ENCODE peak calls at places on chromosome 20, in four cellular contexts. G, F, Y and H are unnamed samples.

GRCh38 chr20:371755-372542 is 8.6 kb upstream of the TRIB3 start:
- DNase-seq in G (peak; percentile 90), F (peak; percentile 92), Y (no peak), H (no peak)

GRCh38 chr20:51444472-51444871 is 98.0 kb downstream of the NFATC2 start:
- DNase-seq in G (no peak), F (no peak), Y (no peak), H (no peak)

GRCh38 chr20:19427480-19427879 is 215.0 kb downstream of the SLC24A3 start:
- DNase-seq in G (no peak), F (peak; percentile 54), Y (no peak), H (no peak)

GRCh38 chr20:49641683-49642649 is 71.7 kb downstream of the B4GALT5 start:
- DNase-seq in G (no peak), F (no peak), Y (peak; percentile 8), H (no peak)

GRCh38 chr20:34543457-34544056 is 15.0 kb upstream of the MAP1LC3A start:
- DNase-seq in G (no peak), F (no peak), Y (no peak), H (no peak)

GRCh38 chr20:38827770-38828281 is 22.3 kb downstream of the PPP1R16B start:
- DNase-seq in G (peak; percentile 5), F (no peak), Y (no peak), H (no peak)

GRCh38 chr20:20685635-20686034 is 26.8 kb downstream of the RALGAPA2 start:
- DNase-seq in G (no peak), F (no peak), Y (no peak), H (no peak)

GRCh38 chr20:39269031-39269461 is 306.9 kb downstream of the DHX35 start:
- DNase-seq in G (peak; percentile 52), F (peak; percentile 54), Y (no peak), H (peak; percentile 10)

GRCh38 chr20:20391766-20392165 is 23.9 kb downstream of the INSM1 start:
- DNase-seq in G (no peak), F (no peak), Y (no peak), H (no peak)

GRCh38 chr20:51402201-51402600 is 140.3 kb downstream of the NFATC2 start:
- DNase-seq in G (peak; percentile 85), F (no peak), Y (no peak), H (no peak)